ENCODE peak calls at places on chromosomes 3 and 15, in seven cellular contexts. One of them, this sample, is unnamed.

GRCh38 chr3:178772746-178773145 is 236.5 kb downstream of the KCNMB2 start:
- DNase-seq in upper lobe of right lung: no peak
- DNase-seq in mesothelial cell of epicardium: no peak
- DNase-seq in neural crest cell: no peak
- DNase-seq in AG10803: no peak
- DNase-seq in A549: no peak
- DNase-seq in lower leg skin: no peak
- DNase-seq in this sample: no peak

GRCh38 chr3:127035672-127036071 is 52.8 kb downstream of the PLXNA1 start:
- DNase-seq in neural crest cell: no peak
- DNase-seq in A549: peak
- DNase-seq in mesothelial cell of epicardium: no peak
- DNase-seq in upper lobe of right lung: peak
- DNase-seq in AG10803: no peak
- DNase-seq in lower leg skin: peak
- DNase-seq in this sample: peak

GRCh38 chr15:68691667-68692066 is 112.9 kb downstream of the CORO2B start:
- DNase-seq in AG10803: no peak
- DNase-seq in neural crest cell: no peak
- DNase-seq in mesothelial cell of epicardium: peak
- DNase-seq in lower leg skin: peak
- DNase-seq in upper lobe of right lung: no peak
- DNase-seq in A549: no peak
- DNase-seq in this sample: no peak

GRCh38 chr15:23372284-23372683 is 17.7 kb downstream of the GOLGA8S start:
- DNase-seq in upper lobe of right lung: no peak
- DNase-seq in mesothelial cell of epicardium: no peak
- DNase-seq in AG10803: no peak
- DNase-seq in lower leg skin: no peak
- DNase-seq in A549: no peak
- DNase-seq in neural crest cell: no peak
- DNase-seq in this sample: no peak

GRCh38 chr3:72555714-72556113 is 292.5 kb downstream of the SHQ1 start:
- DNase-seq in upper lobe of right lung: no peak
- DNase-seq in lower leg skin: no peak
- DNase-seq in A549: no peak
- DNase-seq in mesothelial cell of epicardium: no peak
- DNase-seq in neural crest cell: no peak
- DNase-seq in AG10803: no peak
- DNase-seq in this sample: no peak

GRCh38 chr15:80885180-80885579 is 104.4 kb downstream of the MESD start:
- DNase-seq in upper lobe of right lung: no peak
- DNase-seq in neural crest cell: no peak
- DNase-seq in A549: no peak
- DNase-seq in lower leg skin: no peak
- DNase-seq in AG10803: no peak
- DNase-seq in mesothelial cell of epicardium: no peak
- DNase-seq in this sample: no peak

GRCh38 chr3:132399054-132399929 is 18.0 kb upstream of the DNAJC13 start:
- DNase-seq in upper lobe of right lung: no peak
- DNase-seq in AG10803: peak
- DNase-seq in mesothelial cell of epicardium: no peak
- DNase-seq in lower leg skin: no peak
- DNase-seq in A549: peak
- DNase-seq in neural crest cell: peak
- DNase-seq in this sample: no peak

GRCh38 chr3:149055575-149055974 is 30.8 kb downstream of the HLTF start:
- DNase-seq in neural crest cell: no peak
- DNase-seq in mesothelial cell of epicardium: no peak
- DNase-seq in A549: no peak
- DNase-seq in AG10803: no peak
- DNase-seq in upper lobe of right lung: no peak
- DNase-seq in lower leg skin: no peak
- DNase-seq in this sample: no peak

GRCh38 chr15:101346928-101347327 is 51.9 kb upstream of the SNRPA1 start:
- DNase-seq in AG10803: no peak
- DNase-seq in A549: no peak
- DNase-seq in upper lobe of right lung: no peak
- DNase-seq in mesothelial cell of epicardium: no peak
- DNase-seq in neural crest cell: no peak
- DNase-seq in lower leg skin: no peak
- DNase-seq in this sample: no peak

GRCh38 chr15:25683911-25684310 is 179.2 kb downstream of the ATP10A start:
- DNase-seq in upper lobe of right lung: no peak
- DNase-seq in lower leg skin: no peak
- DNase-seq in neural crest cell: no peak
- DNase-seq in A549: no peak
- DNase-seq in mesothelial cell of epicardium: no peak
- DNase-seq in AG10803: no peak
- DNase-seq in this sample: no peak
- TF ChIP-seq CTCF in upper lobe of right lung: no peak
- TF ChIP-seq CTCF in lower leg skin: no peak
- TF ChIP-seq CTCF in neural crest cell: no peak
- TF ChIP-seq CTCF in A549: no peak
- TF ChIP-seq CTCF in mesothelial cell of epicardium: no peak
- TF ChIP-seq CTCF in AG10803: no peak
- TF ChIP-seq CTCF in this sample: no peak

DNA sequence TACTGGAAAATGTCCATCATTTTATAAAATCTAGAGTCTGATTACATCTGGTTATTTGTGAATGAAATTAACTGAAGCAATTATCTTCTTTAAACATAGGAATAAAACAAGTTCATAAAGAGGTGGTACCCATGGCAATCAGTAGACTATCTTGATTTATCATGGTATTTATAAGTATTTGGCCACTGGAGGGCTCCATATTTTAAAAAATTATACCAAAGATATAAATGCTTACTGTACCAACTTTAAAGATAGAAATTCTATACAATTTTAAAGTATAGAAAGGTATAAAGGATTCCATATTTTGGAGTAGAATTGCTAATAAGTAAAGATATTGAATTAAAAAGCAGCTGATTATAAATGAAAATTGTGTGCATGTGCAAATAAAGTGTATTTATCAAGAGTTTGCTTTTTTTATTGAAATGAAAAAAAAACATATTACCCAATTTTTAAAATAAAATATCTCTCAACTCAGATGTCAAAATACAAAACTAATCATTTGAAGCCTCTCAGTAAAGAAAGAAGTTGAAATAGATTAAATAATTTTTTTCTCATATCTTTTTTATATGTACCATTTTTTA is 105.3 kb downstream of the BBX start:
- DNase-seq in AG10803: no peak
- DNase-seq in lower leg skin: no peak
- DNase-seq in upper lobe of right lung: no peak
- DNase-seq in mesothelial cell of epicardium: no peak
- DNase-seq in A549: no peak
- DNase-seq in neural crest cell: no peak
- DNase-seq in this sample: no peak
- TF ChIP-seq CTCF in AG10803: no peak
- TF ChIP-seq CTCF in lower leg skin: no peak
- TF ChIP-seq CTCF in upper lobe of right lung: no peak
- TF ChIP-seq CTCF in mesothelial cell of epicardium: no peak
- TF ChIP-seq CTCF in A549: peak
- TF ChIP-seq CTCF in neural crest cell: peak
- TF ChIP-seq CTCF in this sample: peak

DNA sequence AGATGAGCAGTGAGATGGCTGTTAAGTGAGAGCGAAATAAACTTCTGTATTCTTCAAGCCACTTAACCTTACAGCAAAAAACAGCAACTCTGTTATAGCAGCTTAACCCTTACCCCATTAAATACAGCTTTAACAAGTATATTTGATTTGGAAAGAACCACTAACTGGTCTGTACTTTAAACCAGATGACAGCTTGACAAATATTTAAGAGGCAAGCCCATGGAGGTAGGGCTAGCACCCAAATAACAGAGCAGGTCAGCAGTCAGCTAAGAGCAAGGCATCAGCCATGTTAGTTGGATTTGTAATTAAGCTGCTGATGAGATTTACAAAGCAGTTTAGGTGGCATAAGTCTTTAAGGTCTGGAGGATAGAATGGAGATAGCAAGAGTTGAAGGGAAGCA is 3.5 kb downstream of the LZTFL1 start:
- DNase-seq in upper lobe of right lung: no peak
- DNase-seq in A549: no peak
- DNase-seq in mesothelial cell of epicardium: no peak
- DNase-seq in neural crest cell: no peak
- DNase-seq in AG10803: no peak
- DNase-seq in lower leg skin: no peak
- DNase-seq in this sample: no peak
- TF ChIP-seq CTCF in upper lobe of right lung: no peak
- TF ChIP-seq CTCF in A549: no peak
- TF ChIP-seq CTCF in mesothelial cell of epicardium: no peak
- TF ChIP-seq CTCF in neural crest cell: no peak
- TF ChIP-seq CTCF in AG10803: no peak
- TF ChIP-seq CTCF in lower leg skin: no peak
- TF ChIP-seq CTCF in this sample: no peak

GRCh38 chr3:10473581-10474438 is 31.6 kb downstream of the ATP2B2 start:
- DNase-seq in upper lobe of right lung: no peak
- DNase-seq in neural crest cell: no peak
- DNase-seq in mesothelial cell of epicardium: no peak
- DNase-seq in A549: no peak
- DNase-seq in AG10803: no peak
- DNase-seq in lower leg skin: no peak
- DNase-seq in this sample: peak
- TF ChIP-seq CTCF in upper lobe of right lung: no peak
- TF ChIP-seq CTCF in neural crest cell: no peak
- TF ChIP-seq CTCF in mesothelial cell of epicardium: no peak
- TF ChIP-seq CTCF in A549: no peak
- TF ChIP-seq CTCF in AG10803: no peak
- TF ChIP-seq CTCF in lower leg skin: no peak
- TF ChIP-seq CTCF in this sample: no peak

GRCh38 chr15:53869044-53869805 is 109.0 kb upstream of the UNC13C start:
- DNase-seq in upper lobe of right lung: no peak
- DNase-seq in neural crest cell: peak
- DNase-seq in AG10803: no peak
- DNase-seq in mesothelial cell of epicardium: no peak
- DNase-seq in lower leg skin: no peak
- DNase-seq in A549: peak
- DNase-seq in this sample: no peak
- TF ChIP-seq CTCF in upper lobe of right lung: no peak
- TF ChIP-seq CTCF in neural crest cell: peak
- TF ChIP-seq CTCF in AG10803: no peak
- TF ChIP-seq CTCF in mesothelial cell of epicardium: peak
- TF ChIP-seq CTCF in lower leg skin: no peak
- TF ChIP-seq CTCF in A549: no peak
- TF ChIP-seq CTCF in this sample: peak

DNA sequence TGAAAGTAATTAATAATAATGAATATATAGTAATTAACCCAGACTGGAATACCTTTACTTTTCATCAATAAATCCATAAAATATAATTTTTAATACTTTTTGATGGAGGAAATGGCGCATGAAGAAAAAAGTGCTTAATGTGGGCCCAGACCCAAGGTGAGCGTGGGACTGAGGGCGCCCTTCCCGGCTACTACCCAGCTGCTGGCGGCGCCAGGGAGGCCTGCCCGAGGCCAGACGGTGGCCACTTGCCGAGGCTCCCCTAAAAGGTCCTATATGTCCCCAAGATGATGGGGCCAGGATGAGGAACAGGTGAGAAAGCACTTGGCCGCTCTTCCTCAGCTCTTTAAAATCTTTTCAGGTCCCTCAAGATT is 29.1 kb downstream of the CCNL1 start:
- DNase-seq in neural crest cell: no peak
- DNase-seq in A549: no peak
- DNase-seq in mesothelial cell of epicardium: no peak
- DNase-seq in AG10803: no peak
- DNase-seq in upper lobe of right lung: no peak
- DNase-seq in lower leg skin: no peak
- DNase-seq in this sample: no peak
- TF ChIP-seq CTCF in neural crest cell: no peak
- TF ChIP-seq CTCF in A549: no peak
- TF ChIP-seq CTCF in mesothelial cell of epicardium: peak
- TF ChIP-seq CTCF in AG10803: no peak
- TF ChIP-seq CTCF in upper lobe of right lung: no peak
- TF ChIP-seq CTCF in lower leg skin: no peak
- TF ChIP-seq CTCF in this sample: peak

GRCh38 chr15:48914717-48915116 is 36.8 kb downstream of the EID1 start:
- DNase-seq in upper lobe of right lung: no peak
- DNase-seq in neural crest cell: no peak
- DNase-seq in AG10803: no peak
- DNase-seq in lower leg skin: no peak
- DNase-seq in mesothelial cell of epicardium: no peak
- DNase-seq in A549: no peak
- DNase-seq in this sample: no peak
- TF ChIP-seq CTCF in upper lobe of right lung: no peak
- TF ChIP-seq CTCF in neural crest cell: no peak
- TF ChIP-seq CTCF in AG10803: no peak
- TF ChIP-seq CTCF in lower leg skin: no peak
- TF ChIP-seq CTCF in mesothelial cell of epicardium: no peak
- TF ChIP-seq CTCF in A549: no peak
- TF ChIP-seq CTCF in this sample: peak

GRCh38 chr15:82135645-82136044 is 89.8 kb upstream of the MEX3B start:
- DNase-seq in upper lobe of right lung: no peak
- DNase-seq in lower leg skin: no peak
- DNase-seq in AG10803: no peak
- DNase-seq in mesothelial cell of epicardium: no peak
- DNase-seq in A549: no peak
- DNase-seq in neural crest cell: no peak
- DNase-seq in this sample: no peak

GRCh38 chr15:82137261-82137660 is 91.4 kb upstream of the MEX3B start:
- DNase-seq in mesothelial cell of epicardium: no peak
- DNase-seq in AG10803: no peak
- DNase-seq in A549: no peak
- DNase-seq in upper lobe of right lung: no peak
- DNase-seq in neural crest cell: no peak
- DNase-seq in lower leg skin: no peak
- DNase-seq in this sample: no peak

GRCh38 chr15:82139823-82140268 is 94.0 kb upstream of the MEX3B start:
- DNase-seq in A549: peak
- DNase-seq in mesothelial cell of epicardium: no peak
- DNase-seq in lower leg skin: no peak
- DNase-seq in upper lobe of right lung: no peak
- DNase-seq in AG10803: peak
- DNase-seq in neural crest cell: no peak
- DNase-seq in this sample: no peak

GRCh38 chr15:82140859-82141258 is 95.0 kb upstream of the MEX3B start:
- DNase-seq in upper lobe of right lung: no peak
- DNase-seq in AG10803: no peak
- DNase-seq in lower leg skin: no peak
- DNase-seq in mesothelial cell of epicardium: no peak
- DNase-seq in A549: no peak
- DNase-seq in neural crest cell: no peak
- DNase-seq in this sample: no peak

GRCh38 chr15:82138306-82138705 is 92.5 kb upstream of the MEX3B start:
- DNase-seq in mesothelial cell of epicardium: no peak
- DNase-seq in A549: no peak
- DNase-seq in upper lobe of right lung: no peak
- DNase-seq in AG10803: peak
- DNase-seq in lower leg skin: no peak
- DNase-seq in neural crest cell: no peak
- DNase-seq in this sample: no peak
- TF ChIP-seq CTCF in mesothelial cell of epicardium: no peak
- TF ChIP-seq CTCF in A549: no peak
- TF ChIP-seq CTCF in upper lobe of right lung: no peak
- TF ChIP-seq CTCF in AG10803: no peak
- TF ChIP-seq CTCF in lower leg skin: no peak
- TF ChIP-seq CTCF in neural crest cell: no peak
- TF ChIP-seq CTCF in this sample: no peak

DNA sequence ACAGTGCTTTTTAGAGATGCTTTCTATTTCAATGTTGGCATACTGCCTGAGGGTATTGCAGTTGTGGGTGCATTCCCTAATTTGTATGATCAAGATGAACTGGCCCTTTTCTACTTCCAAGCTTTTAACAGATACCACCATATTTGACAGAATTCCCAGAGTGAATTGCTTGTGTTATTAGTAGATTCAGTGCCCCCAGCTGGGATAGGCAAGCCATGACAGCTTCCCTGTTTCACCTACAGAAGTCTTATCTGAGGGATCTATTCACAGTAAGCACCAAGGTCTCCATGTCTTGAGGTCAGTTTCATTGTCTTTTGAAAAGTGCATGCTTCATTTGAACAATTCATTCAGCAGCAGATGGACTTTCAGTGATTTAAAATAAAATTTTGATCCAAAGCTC is 68.8 kb upstream of the GOLGA6B start:
- DNase-seq in upper lobe of right lung: no peak
- DNase-seq in mesothelial cell of epicardium: no peak
- DNase-seq in neural crest cell: no peak
- DNase-seq in AG10803: peak
- DNase-seq in A549: peak
- DNase-seq in lower leg skin: no peak
- DNase-seq in this sample: no peak
- TF ChIP-seq CTCF in upper lobe of right lung: no peak
- TF ChIP-seq CTCF in mesothelial cell of epicardium: no peak
- TF ChIP-seq CTCF in neural crest cell: no peak
- TF ChIP-seq CTCF in AG10803: peak
- TF ChIP-seq CTCF in A549: no peak
- TF ChIP-seq CTCF in lower leg skin: no peak
- TF ChIP-seq CTCF in this sample: peak

This sample was measured in chondrocyte.